ENCODE peak calls at places on chromosomes 12 and 14, in nine cellular contexts. One of them, this sample, is unnamed.

GRCh38 chr14:77498984-77499527 is 440 bp upstream of the ISM2 start:
- DNase-seq in progenitor cell of endocrine pancreas: no peak
- DNase-seq in uterus: no peak
- DNase-seq in GM04504: no peak
- DNase-seq in NCI-H460: no peak
- DNase-seq in MCF 10A: no peak
- DNase-seq in DMS153: no peak
- DNase-seq in left lung: no peak
- DNase-seq in amygdala: no peak
- DNase-seq in this sample: no peak

GRCh38 chr12:53004178-53004577 is 2.1 kb upstream of the EIF4B start:
- DNase-seq in GM04504: no peak
- DNase-seq in uterus: no peak
- DNase-seq in MCF 10A: no peak
- DNase-seq in DMS153: no peak
- DNase-seq in NCI-H460: no peak
- DNase-seq in progenitor cell of endocrine pancreas: no peak
- DNase-seq in left lung: no peak
- DNase-seq in amygdala: no peak
- DNase-seq in this sample: no peak

GRCh38 chr12:12428047-12428446 is 71.2 kb downstream of the BORCS5 start:
- DNase-seq in DMS153: no peak
- DNase-seq in amygdala: no peak
- DNase-seq in NCI-H460: no peak
- DNase-seq in GM04504: no peak
- DNase-seq in progenitor cell of endocrine pancreas: no peak
- DNase-seq in MCF 10A: no peak
- DNase-seq in uterus: no peak
- DNase-seq in left lung: no peak
- DNase-seq in this sample: no peak

GRCh38 chr12:57477710-57478681 is 1.7 kb downstream of the ARHGAP9 start:
- DNase-seq in uterus: no peak
- DNase-seq in NCI-H460: no peak
- DNase-seq in amygdala: no peak
- DNase-seq in MCF 10A: peak
- DNase-seq in left lung: peak
- DNase-seq in progenitor cell of endocrine pancreas: no peak
- DNase-seq in DMS153: no peak
- DNase-seq in GM04504: no peak
- DNase-seq in this sample: no peak

GRCh38 chr12:79938843-79939242 is 3.9 kb upstream of the PPP1R12A start:
- DNase-seq in DMS153: no peak
- DNase-seq in MCF 10A: no peak
- DNase-seq in left lung: no peak
- DNase-seq in progenitor cell of endocrine pancreas: no peak
- DNase-seq in amygdala: no peak
- DNase-seq in GM04504: no peak
- DNase-seq in uterus: no peak
- DNase-seq in NCI-H460: no peak
- DNase-seq in this sample: no peak

GRCh38 chr14:69818760-69819191 is 21.7 kb upstream of the SLC10A1 start:
- DNase-seq in uterus: peak
- DNase-seq in GM04504: peak
- DNase-seq in MCF 10A: peak
- DNase-seq in left lung: no peak
- DNase-seq in amygdala: peak
- DNase-seq in DMS153: peak
- DNase-seq in NCI-H460: peak
- DNase-seq in progenitor cell of endocrine pancreas: peak
- DNase-seq in this sample: peak

GRCh38 chr14:77024171-77024627 is 4.3 kb downstream of the IRF2BPL start:
- DNase-seq in DMS153: peak
- DNase-seq in MCF 10A: peak
- DNase-seq in amygdala: no peak
- DNase-seq in uterus: peak
- DNase-seq in GM04504: no peak
- DNase-seq in progenitor cell of endocrine pancreas: no peak
- DNase-seq in NCI-H460: no peak
- DNase-seq in left lung: no peak
- DNase-seq in this sample: no peak

GRCh38 chr14:91202234-91202974 is 42.1 kb downstream of the GPR68 start:
- DNase-seq in left lung: peak
- DNase-seq in uterus: no peak
- DNase-seq in MCF 10A: no peak
- DNase-seq in progenitor cell of endocrine pancreas: no peak
- DNase-seq in DMS153: no peak
- DNase-seq in NCI-H460: no peak
- DNase-seq in GM04504: no peak
- DNase-seq in amygdala: no peak
- DNase-seq in this sample: no peak

GRCh38 chr14:33676135-33676566 is 274.7 kb downstream of the EGLN3 start:
- DNase-seq in uterus: no peak
- DNase-seq in amygdala: peak
- DNase-seq in DMS153: peak
- DNase-seq in NCI-H460: peak
- DNase-seq in progenitor cell of endocrine pancreas: no peak
- DNase-seq in MCF 10A: peak
- DNase-seq in GM04504: no peak
- DNase-seq in left lung: peak
- DNase-seq in this sample: no peak

GRCh38 chr12:52204095-52204930 is 12.5 kb upstream of the KRT80 start:
- DNase-seq in uterus: no peak
- DNase-seq in amygdala: no peak
- DNase-seq in progenitor cell of endocrine pancreas: no peak
- DNase-seq in DMS153: peak
- DNase-seq in GM04504: no peak
- DNase-seq in MCF 10A: no peak
- DNase-seq in NCI-H460: no peak
- DNase-seq in left lung: no peak
- DNase-seq in this sample: no peak

GRCh38 chr14:76844223-76844622 is 18.0 kb downstream of the LRRC74A start:
- DNase-seq in left lung: peak
- DNase-seq in DMS153: no peak
- DNase-seq in NCI-H460: peak
- DNase-seq in progenitor cell of endocrine pancreas: no peak
- DNase-seq in MCF 10A: peak
- DNase-seq in uterus: peak
- DNase-seq in amygdala: no peak
- DNase-seq in GM04504: no peak
- DNase-seq in this sample: no peak

GRCh38 chr12:62657363-62657632 is 190.7 kb downstream of the MON2 start:
- DNase-seq in MCF 10A: no peak
- DNase-seq in DMS153: no peak
- DNase-seq in progenitor cell of endocrine pancreas: no peak
- DNase-seq in amygdala: no peak
- DNase-seq in uterus: no peak
- DNase-seq in GM04504: no peak
- DNase-seq in left lung: no peak
- DNase-seq in NCI-H460: no peak
- DNase-seq in this sample: no peak

GRCh38 chr14:103031956-103032355 is 25.4 kb downstream of the CDC42BPB start:
- DNase-seq in amygdala: no peak
- DNase-seq in DMS153: no peak
- DNase-seq in MCF 10A: no peak
- DNase-seq in GM04504: no peak
- DNase-seq in progenitor cell of endocrine pancreas: no peak
- DNase-seq in uterus: no peak
- DNase-seq in left lung: no peak
- DNase-seq in NCI-H460: no peak
- DNase-seq in this sample: no peak

GRCh38 chr14:88765130-88765529 is 27.6 kb downstream of the EML5 start:
- DNase-seq in left lung: no peak
- DNase-seq in GM04504: no peak
- DNase-seq in progenitor cell of endocrine pancreas: no peak
- DNase-seq in DMS153: no peak
- DNase-seq in uterus: no peak
- DNase-seq in amygdala: no peak
- DNase-seq in NCI-H460: no peak
- DNase-seq in MCF 10A: no peak
- DNase-seq in this sample: no peak

GRCh38 chr12:47209014-47209413 is 129.3 kb upstream of the AMIGO2 start:
- DNase-seq in NCI-H460: no peak
- DNase-seq in progenitor cell of endocrine pancreas: no peak
- DNase-seq in left lung: no peak
- DNase-seq in amygdala: no peak
- DNase-seq in uterus: no peak
- DNase-seq in MCF 10A: no peak
- DNase-seq in DMS153: no peak
- DNase-seq in GM04504: no peak
- DNase-seq in this sample: no peak

GRCh38 chr14:96011131-96011530 is 28.0 kb upstream of the C14orf132 start:
- DNase-seq in left lung: no peak
- DNase-seq in MCF 10A: no peak
- DNase-seq in progenitor cell of endocrine pancreas: no peak
- DNase-seq in GM04504: no peak
- DNase-seq in NCI-H460: no peak
- DNase-seq in DMS153: no peak
- DNase-seq in uterus: no peak
- DNase-seq in amygdala: no peak
- DNase-seq in this sample: no peak

GRCh38 chr12:96343347-96343954 is 56.8 kb downstream of the CDK17 start:
- DNase-seq in NCI-H460: no peak
- DNase-seq in GM04504: no peak
- DNase-seq in left lung: no peak
- DNase-seq in DMS153: no peak
- DNase-seq in amygdala: no peak
- DNase-seq in progenitor cell of endocrine pancreas: no peak
- DNase-seq in uterus: no peak
- DNase-seq in MCF 10A: no peak
- DNase-seq in this sample: no peak